ENCODE peak calls at places on chromosomes 12 and 14, in six cellular contexts. K is A673; M is fibroblast of lung; P is ovary; Q is effector memory CD4-positive, alpha-beta T cell; Y is dorsolateral prefrontal cortex. A is an unnamed sample.

GRCh38 chr14:63578300-63578699 is 35.1 kb upstream of the PPP2R5E start:
- DNase-seq in P (no peak), Y (no peak), Q (no peak), M (peak; percentile 6), K (no peak), A (no peak)

GRCh38 chr14:67417633-67418032 is 5.7 kb upstream of the PLEK2 start:
- DNase-seq in M (no peak), P (no peak), K (no peak), Y (no peak), Q (no peak), A (no peak)

GRCh38 chr14:47365248-47365647 is 310.2 kb downstream of the MDGA2 start:
- DNase-seq in K (no peak), P (no peak), Q (no peak), M (no peak), Y (no peak), A (no peak)

GRCh38 chr12:41967668-41968649 is 176.7 kb downstream of the GXYLT1 start:
- DNase-seq in K (peak; percentile 65), P (no peak), M (peak; percentile 88), Y (no peak), Q (no peak), A (no peak)

GRCh38 chr14:62455446-62455845 is 589.8 kb downstream of the KCNH5 start:
- DNase-seq in M (no peak), K (no peak), Y (no peak), P (no peak), Q (no peak), A (no peak)

GRCh38 chr12:56078427-56078826 is 1.5 kb upstream of the ERBB3 start:
- DNase-seq in P (no peak), K (no peak), Q (no peak), M (no peak), Y (no peak), A (no peak)

GRCh38 chr14:65639216-65639615 is 226.7 kb downstream of the FUT8 start:
- DNase-seq in M (peak; percentile 85), Y (no peak), K (no peak), Q (no peak), P (no peak), A (no peak)

GRCh38 chr12:89932950-89933349 is 224.3 kb upstream of the ATP2B1 start:
- DNase-seq in P (no peak), K (no peak), Q (no peak), Y (no peak), M (peak; percentile 66), A (no peak)

GRCh38 chr12:14873440-14874185 is 12.0 kb downstream of the MGP start:
- DNase-seq in P (no peak), M (no peak), Q (no peak), K (no peak), Y (no peak), A (no peak)

GRCh38 chr14:51692646-51693045 is 40.9 kb downstream of the FRMD6 start:
- DNase-seq in P (no peak), Y (no peak), K (no peak), M (no peak), Q (no peak), A (no peak)

GRCh38 chr12:92546826-92547348 is 155.9 kb upstream of the PLEKHG7 start:
- DNase-seq in K (no peak), Y (no peak), Q (no peak), M (no peak), P (no peak), A (no peak)

GRCh38 chr14:30553311-30553989 is 5.5 kb upstream of the G2E3 start:
- DNase-seq in K (no peak), Y (no peak), Q (no peak), M (peak; percentile 89), P (no peak), A (no peak)

GRCh38 chr14:77113644-77114043 is 15.6 kb downstream of the CIPC start:
- DNase-seq in K (no peak), P (no peak), Y (no peak), M (no peak), Q (no peak), A (peak; percentile 64)

GRCh38 chr12:132559652-132560420 is 50.5 kb downstream of the LRCOL1 start:
- DNase-seq in K (peak; percentile 83), P (peak; percentile 67), Q (no peak), M (peak; percentile 37), Y (peak; percentile 53), A (peak; percentile 38)

GRCh38 chr12:117570608-117571007 is 209.2 kb upstream of the NOS1 start:
- DNase-seq in Y (no peak), K (no peak), M (no peak), Q (no peak), P (no peak), A (no peak)

GRCh38 chr12:53809005-53809404 is 57.2 kb upstream of the CISTR start:
- DNase-seq in Q (no peak), Y (no peak), P (no peak), M (no peak), K (no peak), A (no peak)

GRCh38 chr14:30656190-30656632 is 34.1 kb downstream of the SCFD1 start:
- DNase-seq in Y (no peak), K (peak; percentile 52), P (no peak), Q (peak; percentile 3), M (peak; percentile 11), A (no peak)

GRCh38 chr14:22375321-22375930 is 213.6 kb downstream of the DAD1 start:
- DNase-seq in K (peak; percentile 78), P (no peak), Q (no peak), Y (no peak), M (peak; percentile 41), A (no peak)

GRCh38 chr12:84701041-84701440 is 211.6 kb downstream of the SLC6A15 start:
- DNase-seq in Y (no peak), K (no peak), M (peak; percentile 53), P (no peak), Q (no peak), A (no peak)

GRCh38 chr14:59964251-59965007 is 44.5 kb downstream of the LRRC9 start:
- DNase-seq in P (no peak), Y (no peak), K (no peak), M (peak; percentile 30), Q (no peak), A (no peak)

GRCh38 chr12:120959111-120959878 is 19.0 kb upstream of the HNF1A start:
- DNase-seq in K (no peak), Q (no peak), Y (no peak), M (no peak), P (no peak), A (no peak)

GRCh38 chr12:52316701-52317100 is 4.5 kb downstream of the KRT83 start:
- DNase-seq in Q (no peak), Y (no peak), P (no peak), K (no peak), M (no peak), A (no peak)

GRCh38 chr12:12872139-12872933 is 19.0 kb upstream of the GPRC5A start:
- DNase-seq in Y (no peak), P (no peak), Q (no peak), K (peak; percentile 34), M (peak; percentile 91), A (no peak)
- H3K27ac ChIP-seq in Y (no peak overlapping the region), P (no peak overlapping the region), Q (no peak overlapping the region), K (no peak overlapping the region), M (peak overlapping the region; percentile 94), A (no peak overlapping the region)

GRCh38 chr14:58238252-58239247 is 6.1 kb upstream of the PSMA3 start:
- DNase-seq in K (no peak), Q (no peak), Y (no peak), M (peak; percentile 27), P (peak; percentile 63), A (no peak)
- H3K27ac ChIP-seq in K (no peak overlapping the region), Q (peak overlapping the region; percentile 80), Y (peak overlapping the region; percentile 86), M (peak overlapping the region; percentile 29), P (peak overlapping the region; percentile 74), A (peak overlapping the region; percentile 75)

GRCh38 chr14:32896979-32897723 is 41.5 kb upstream of the NPAS3 start:
- DNase-seq in M (peak; percentile 35), Q (no peak), K (peak; percentile 23), Y (no peak), P (no peak), A (no peak)
- H3K27ac ChIP-seq in M (peak overlapping the region; percentile 57), Q (no peak overlapping the region), K (peak overlapping the region; percentile 28), Y (peak overlapping the region; percentile 81), P (peak overlapping the region; percentile 52), A (peak overlapping the region; percentile 76)

GRCh38 chr14:105419055-105419304 is 647 bp upstream of the MTA1 start:
- DNase-seq in M (no peak), K (no peak), P (no peak), Y (no peak), Q (no peak), A (no peak)
- H3K27ac ChIP-seq in M (no peak overlapping the region), K (peak overlapping the region; percentile 85), P (no peak overlapping the region), Y (peak overlapping the region; percentile 89), Q (no peak overlapping the region), A (peak overlapping the region; percentile 87)

GRCh38 chr12:96260644-96261043 is 66.5 kb downstream of the ELK3 start:
- DNase-seq in P (no peak), Q (no peak), M (no peak), K (no peak), Y (no peak), A (no peak)

GRCh38 chr12:96256672-96257361 is 62.6 kb downstream of the ELK3 start:
- DNase-seq in Q (no peak), K (no peak), M (no peak), Y (no peak), P (no peak), A (no peak)

GRCh38 chr12:96257550-96258392 is 63.6 kb downstream of the ELK3 start:
- DNase-seq in K (no peak), M (no peak), Y (peak; percentile 44), P (no peak), Q (no peak), A (no peak)

GRCh38 chr12:96261557-96261956 is 67.4 kb downstream of the ELK3 start:
- DNase-seq in Y (no peak), P (no peak), K (no peak), Q (no peak), M (no peak), A (no peak)

GRCh38 chr12:96258451-96258933 is 64.3 kb downstream of the ELK3 start:
- DNase-seq in Y (no peak), M (peak; percentile 73), Q (no peak), P (no peak), K (peak; percentile 93), A (peak; percentile 61)
- H3K27ac ChIP-seq in Y (peak overlapping the region; percentile 44), M (peak overlapping the region; percentile 42), Q (no peak overlapping the region), P (no peak overlapping the region), K (peak overlapping the region; percentile 75), A (peak overlapping the region; percentile 74)

DNA sequence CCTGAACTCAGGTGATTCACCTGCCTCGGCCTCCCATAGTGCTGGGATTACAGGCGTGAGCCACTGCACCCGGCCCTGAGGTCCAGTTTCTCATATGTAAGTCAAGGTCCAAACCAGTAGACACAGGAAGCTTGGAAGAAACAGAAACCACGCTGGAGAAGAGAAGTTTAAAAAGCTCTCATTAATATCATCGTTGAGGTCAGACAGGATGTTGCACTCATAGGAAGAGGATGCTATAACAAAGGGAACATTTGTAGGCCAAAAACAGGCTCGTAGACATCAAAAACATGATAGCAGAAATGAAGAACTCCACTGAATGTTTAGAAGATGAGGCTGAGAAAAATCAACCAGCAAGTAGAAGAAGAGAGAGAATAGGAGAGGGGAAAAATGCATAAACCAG is 46.8 kb downstream of the ACACB start:
- DNase-seq in K (no peak), P (no peak), Q (no peak), Y (no peak), M (no peak), A (no peak)
- H3K27ac ChIP-seq in K (no peak overlapping the region), P (no peak overlapping the region), Q (no peak overlapping the region), Y (no peak overlapping the region), M (no peak overlapping the region), A (peak overlapping the region; percentile 70)

DNA sequence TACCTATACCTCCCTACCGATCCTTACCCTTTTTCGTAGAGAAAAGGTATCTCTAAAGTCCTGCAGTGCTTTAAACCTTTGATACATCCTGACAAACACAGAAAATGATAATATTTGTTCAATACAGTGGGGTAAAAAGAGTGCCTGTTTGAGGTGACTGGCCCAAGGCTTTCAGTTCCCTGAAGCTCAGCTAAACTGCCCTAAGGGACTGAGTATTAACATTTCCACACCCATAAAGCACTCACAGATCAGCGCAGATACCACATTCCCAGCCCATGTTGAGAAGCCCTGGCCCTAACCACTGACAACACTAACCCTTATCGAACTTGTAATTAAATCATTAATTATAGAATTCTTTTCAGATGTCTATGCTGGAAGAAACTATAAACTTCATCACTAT is 108.7 kb downstream of the DIP2B start:
- DNase-seq in M (no peak), P (no peak), Y (no peak), Q (no peak), K (no peak), A (no peak)
- H3K27ac ChIP-seq in M (no peak overlapping the region), P (no peak overlapping the region), Y (peak overlapping the region; percentile 67), Q (no peak overlapping the region), K (peak overlapping the region; percentile 73), A (no peak overlapping the region)

A was measured in left ventricle myocardium inferior.